ENCODE peak calls at places on chromosomes 13 and 19, in ten cellular contexts. R is tibial artery, T is lower lobe of right lung, Q is left lung, D is AG04450, Y is IMR-90, M is A549, I is heart right ventricle, K is heart left ventricle, U is cardiac muscle cell. B is an unnamed sample.
A peak's percentile ranks its signal among the peaks of the same experiment; 100 is the strongest.

GRCh38 chr19:33734913-33735312 is 61.8 kb upstream of the KCTD15 start:
- DNase-seq in Y (no peak), R (no peak), Q (no peak), D (no peak), K (peak; percentile 56), M (no peak), I (peak; percentile 53), T (no peak), U (no peak), B (no peak)

GRCh38 chr19:47315125-47315821 is 5.6 kb downstream of the C5AR1 start:
- DNase-seq in R (peak; percentile 91), T (peak; percentile 81), Q (peak; percentile 91), M (peak; percentile 99), K (peak; percentile 73), I (peak; percentile 41), D (peak; percentile 77), U (no peak), Y (peak; percentile 97), B (peak; percentile 66)

GRCh38 chr13:97222934-97223710 is 989 bp downstream of the MBNL2 start:
- DNase-seq in K (no peak), R (no peak), Q (no peak), D (no peak), Y (no peak), T (no peak), I (no peak), M (no peak), U (no peak), B (no peak)

GRCh38 chr13:105193026-105193425 is 1342.4 kb downstream of the EFNB2 start:
- DNase-seq in M (no peak), Y (no peak), I (no peak), K (no peak), T (no peak), R (no peak), Q (no peak), U (no peak), D (no peak), B (no peak)

GRCh38 chr13:27148900-27149299 is 22.7 kb downstream of the USP12 start:
- DNase-seq in M (no peak), U (no peak), K (no peak), R (no peak), T (no peak), D (no peak), I (no peak), Q (no peak), Y (no peak), B (no peak)

GRCh38 chr13:27044837-27045570 is 126.6 kb downstream of the USP12 start:
- DNase-seq in Y (no peak), I (no peak), K (no peak), M (no peak), R (no peak), T (no peak), Q (no peak), U (no peak), D (no peak), B (no peak)

GRCh38 chr19:16268676-16269319 is 55.8 kb upstream of the KLF2 start:
- DNase-seq in U (no peak), K (no peak), Y (no peak), Q (no peak), I (no peak), M (no peak), T (no peak), R (no peak), D (no peak), B (no peak)

GRCh38 chr13:37059848-37060192 is 332 bp upstream of the SUPT20H start:
- DNase-seq in Y (no peak), R (no peak), K (no peak), Q (no peak), U (no peak), I (no peak), D (no peak), M (no peak), T (no peak), B (no peak)

GRCh38 chr19:38059897-38060296 is 152.9 kb downstream of the SIPA1L3 start:
- DNase-seq in K (no peak), Y (no peak), I (no peak), U (no peak), T (no peak), M (no peak), Q (no peak), D (no peak), R (no peak), B (no peak)

GRCh38 chr19:1944916-1945561 is 4.1 kb downstream of the CSNK1G2 start:
- DNase-seq in R (no peak), Q (no peak), I (no peak), Y (no peak), T (no peak), M (no peak), K (no peak), U (no peak), D (no peak), B (no peak)

GRCh38 chr19:1942078-1942933 is 1.3 kb downstream of the CSNK1G2 start:
- DNase-seq in Q (peak; percentile 85), D (no peak), M (peak; percentile 65), U (peak; percentile 88), R (peak; percentile 86), Y (peak; percentile 67), T (peak; percentile 87), I (peak; percentile 74), K (peak; percentile 71), B (peak; percentile 8)

GRCh38 chr19:1942934-1943555 is 2.1 kb downstream of the CSNK1G2 start:
- DNase-seq in Y (no peak), I (no peak), M (no peak), D (no peak), T (no peak), U (peak; percentile 18), Q (no peak), R (no peak), K (no peak), B (no peak)

GRCh38 chr19:1944088-1944915 is 3.3 kb downstream of the CSNK1G2 start:
- DNase-seq in Q (no peak), U (no peak), D (no peak), Y (no peak), T (peak; percentile 67), M (no peak), R (no peak), K (no peak), I (no peak), B (no peak)

GRCh38 chr19:1943661-1944087 is 2.7 kb downstream of the CSNK1G2 start:
- DNase-seq in K (no peak), Y (no peak), I (no peak), Q (no peak), M (no peak), D (no peak), T (no peak), R (no peak), U (no peak), B (no peak)
- H3K4me3 ChIP-seq in K (peak overlapping the region; percentile 93), Y (no peak overlapping the region), I (no peak overlapping the region), Q (no peak overlapping the region), M (no peak overlapping the region), D (no peak overlapping the region), T (peak overlapping the region; percentile 2), R (no peak overlapping the region), U (no peak overlapping the region), B (no peak overlapping the region)

GRCh38 chr19:14906711-14907110 is 20.8 kb upstream of the OR7A17 start:
- DNase-seq in M (no peak), K (no peak), I (no peak), Y (no peak), R (no peak), T (no peak), D (no peak), U (no peak), Q (no peak), B (no peak)

DNA sequence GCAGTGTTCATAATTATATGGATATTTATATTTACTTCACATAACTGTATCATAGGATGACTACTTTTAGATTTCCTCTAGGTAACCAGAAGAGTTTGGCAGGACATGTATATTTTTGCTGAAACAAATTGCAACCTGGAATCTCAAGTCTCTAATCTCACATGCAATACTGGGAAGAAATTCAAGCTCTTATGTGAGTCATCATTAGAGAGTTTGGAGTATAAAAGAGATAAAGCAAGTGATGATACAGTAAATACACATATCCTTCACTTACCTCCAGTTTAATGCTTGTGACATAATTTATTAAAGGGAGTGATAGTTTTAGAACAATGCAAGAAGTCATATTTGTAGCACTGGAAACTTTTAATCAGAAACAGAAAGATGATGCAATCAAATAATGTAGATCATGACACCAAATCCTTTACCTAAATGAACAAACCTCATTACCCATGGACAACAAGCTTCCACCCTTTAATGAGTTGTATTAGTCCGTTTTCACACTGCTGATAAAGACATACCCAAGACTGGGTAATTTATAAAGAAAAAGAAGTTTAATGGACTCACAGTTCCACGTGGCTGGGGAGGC is 15.8 kb upstream of the OR7A17 start:
- DNase-seq in T (no peak), D (no peak), Y (no peak), M (no peak), R (no peak), K (no peak), I (no peak), Q (no peak), U (no peak), B (no peak)
- TF ChIP-seq CTCF in T (no peak), D (no peak), Y (no peak), M (no peak), R (no peak), K (no peak), I (no peak), Q (no peak), U (no peak), B (no peak)

GRCh38 chr13:46845146-46845545 is 48.2 kb upstream of the ESD start:
- DNase-seq in M (no peak), U (no peak), R (no peak), I (no peak), D (no peak), K (no peak), Q (no peak), T (no peak), Y (no peak), B (no peak)

GRCh38 chr13:46839399-46839798 is 42.4 kb upstream of the ESD start:
- DNase-seq in K (no peak), T (no peak), U (no peak), M (no peak), I (no peak), Y (no peak), R (no peak), Q (no peak), D (no peak), B (no peak)

GRCh38 chr13:46846736-46847135 is 49.8 kb upstream of the ESD start:
- DNase-seq in T (no peak), R (no peak), I (no peak), M (no peak), D (no peak), Q (no peak), Y (no peak), U (peak; percentile 12), K (no peak), B (no peak)

GRCh38 chr13:46850214-46850613 is 46.6 kb downstream of the HTR2A start:
- DNase-seq in Y (no peak), T (no peak), Q (no peak), M (no peak), R (no peak), D (no peak), K (no peak), U (no peak), I (no peak), B (no peak)

GRCh38 chr13:46844431-46844830 is 47.5 kb upstream of the ESD start:
- DNase-seq in M (no peak), Q (no peak), D (no peak), T (no peak), K (no peak), Y (peak; percentile 3), I (no peak), R (no peak), U (no peak), B (no peak)
- H3K4me3 ChIP-seq in M (no peak overlapping the region), Q (no peak overlapping the region), D (no peak overlapping the region), T (no peak overlapping the region), K (no peak overlapping the region), Y (no peak overlapping the region), I (no peak overlapping the region), R (no peak overlapping the region), U (no peak overlapping the region), B (no peak overlapping the region)

GRCh38 chr13:43441916-43442315 is 344.9 kb downstream of the ENOX1 start:
- DNase-seq in U (no peak), M (no peak), Q (no peak), T (no peak), Y (no peak), K (no peak), R (no peak), D (no peak), I (no peak), B (no peak)
- TF ChIP-seq CTCF in U (no peak), M (no peak), Q (no peak), T (no peak), Y (no peak), K (no peak), R (no peak), D (no peak), I (no peak), B (no peak)